ENCODE peak calls at places on chromosomes 13 and 19, in nine cellular contexts. E is upper lobe of left lung, R is sigmoid colon, W is ovary, I is K562, D is H1, Y is stomach, X is suprapubic skin, U is transverse colon. K is an unnamed sample.

GRCh38 chr13:31200636-31200970 is 828 bp downstream of the B3GLCT start:
- DNase-seq in R (peak; percentile 72), I (peak; percentile 52), E (peak; percentile 41), D (no peak), W (peak; percentile 39), X (no peak), Y (peak; percentile 50), U (peak; percentile 63), K (no peak)

GRCh38 chr19:51726049-51726448 is 2.3 kb upstream of the HAS1 start:
- DNase-seq in Y (no peak), W (peak; percentile 84), X (peak; percentile 87), R (peak; percentile 82), I (peak; percentile 79), U (peak; percentile 17), E (no peak), D (no peak), K (no peak)

GRCh38 chr13:36282818-36283432 is 14.7 kb downstream of the CCDC169 start:
- DNase-seq in E (no peak), R (no peak), D (no peak), I (peak; percentile 14), Y (no peak), W (no peak), X (no peak), U (no peak), K (no peak)

GRCh38 chr19:2750739-2751437 is 11.1 kb upstream of the SLC39A3 start:
- DNase-seq in X (no peak), R (no peak), U (no peak), W (no peak), D (no peak), I (no peak), E (no peak), Y (no peak), K (no peak)

GRCh38 chr13:97753942-97754670 is 199.4 kb upstream of the IPO5 start:
- DNase-seq in I (peak; percentile 17), W (no peak), X (no peak), E (no peak), D (no peak), Y (no peak), R (no peak), U (no peak), K (no peak)

GRCh38 chr19:2436926-2437325 is 9.5 kb upstream of the TIMM13 start:
- DNase-seq in E (no peak), D (no peak), U (no peak), Y (no peak), I (no peak), X (no peak), W (no peak), R (no peak), K (no peak)

GRCh38 chr19:41299755-41300089 is 10.2 kb upstream of the CCDC97 start:
- DNase-seq in Y (peak; percentile 48), R (peak; percentile 87), W (no peak), U (peak; percentile 66), D (no peak), E (peak; percentile 65), X (no peak), I (no peak), K (peak; percentile 51)

GRCh38 chr19:36604656-36605100 is 435 bp upstream of the ZNF382 start:
- DNase-seq in U (peak; percentile 38), D (no peak), E (peak; percentile 59), R (peak; percentile 62), Y (peak; percentile 44), X (peak; percentile 77), I (no peak), W (peak; percentile 20), K (peak; percentile 9)

GRCh38 chr19:4723465-4724251 is at the start of gene DPP9:
- DNase-seq in W (peak; percentile 96), E (peak; percentile 98), D (peak; percentile 98), U (peak; percentile 97), I (peak; percentile 100), R (peak; percentile 99), X (peak; percentile 99), Y (peak; percentile 97), K (peak; percentile 94)

GRCh38 chr19:53789708-53790678 is 34.1 kb downstream of the NLRP12 start:
- DNase-seq in Y (no peak), X (no peak), D (no peak), U (no peak), W (no peak), R (no peak), I (no peak), E (no peak), K (no peak)

GRCh38 chr13:21541980-21542379 is 62.0 kb downstream of the MICU2 start:
- DNase-seq in E (no peak), W (no peak), I (no peak), D (no peak), R (no peak), Y (no peak), U (no peak), X (no peak), K (no peak)

GRCh38 chr13:67314405-67314804 is 84.3 kb upstream of the PCDH9 start:
- DNase-seq in D (no peak), W (no peak), E (no peak), U (no peak), I (no peak), R (no peak), Y (no peak), X (no peak), K (no peak)

GRCh38 chr19:18774782-18775444 is 16.2 kb downstream of the COMP start:
- DNase-seq in U (no peak), I (no peak), Y (no peak), R (no peak), X (no peak), E (no peak), D (no peak), W (no peak), K (no peak)

GRCh38 chr13:102659168-102659713 is 35.6 kb downstream of the METTL21C start:
- DNase-seq in U (no peak), W (no peak), Y (no peak), R (no peak), X (no peak), I (no peak), E (no peak), D (no peak), K (no peak)

GRCh38 chr13:102657630-102658029 is 37.2 kb downstream of the METTL21C start:
- DNase-seq in U (no peak), W (no peak), I (no peak), R (no peak), Y (no peak), D (no peak), X (no peak), E (no peak), K (no peak)

GRCh38 chr13:102654786-102655185 is 40.1 kb downstream of the METTL21C start:
- DNase-seq in E (no peak), I (no peak), W (no peak), R (no peak), Y (no peak), D (no peak), U (no peak), X (no peak), K (no peak)

DNA sequence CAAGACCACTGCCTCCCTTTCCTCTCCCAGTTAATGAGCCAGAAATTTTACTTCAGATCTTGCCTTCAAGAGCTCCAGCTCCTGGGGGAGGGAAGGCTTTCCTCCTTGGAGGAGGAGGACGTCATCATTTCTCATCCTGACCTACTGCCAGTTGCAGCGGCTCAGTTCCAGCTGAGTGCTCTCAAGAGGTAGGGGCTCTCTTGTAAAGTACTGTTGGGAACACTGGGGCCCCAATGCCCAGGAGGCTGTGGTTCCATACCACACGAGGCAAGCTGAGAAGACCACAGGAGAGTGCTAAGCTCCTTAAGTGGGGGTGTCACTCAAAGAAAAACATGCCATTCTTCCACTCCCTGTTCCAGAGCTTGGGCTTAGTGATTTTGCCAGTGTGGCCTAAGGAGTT is 36.2 kb downstream of the METTL21C start:
- DNase-seq in U (no peak), Y (no peak), E (peak; percentile 70), X (no peak), W (no peak), R (no peak), I (no peak), D (no peak), K (no peak)
- TF ChIP-seq EP300 in U (no peak), Y (no peak), E (no peak), X (no peak), W (no peak), R (no peak), I (no peak), D (no peak), K (no peak)

GRCh38 chr19:15249912-15250634 is 17.8 kb upstream of the EPHX3 start:
- DNase-seq in X (no peak), U (no peak), I (no peak), R (peak; percentile 80), D (no peak), W (peak; percentile 62), Y (no peak), E (no peak), K (peak; percentile 45)

GRCh38 chr19:15248648-15249559 is 16.7 kb upstream of the EPHX3 start:
- DNase-seq in Y (peak; percentile 76), E (peak; percentile 54), X (peak; percentile 90), U (peak; percentile 74), R (peak; percentile 93), I (no peak), D (no peak), W (peak; percentile 82), K (peak; percentile 85)

GRCh38 chr19:15248106-15248505 is 15.9 kb upstream of the EPHX3 start:
- DNase-seq in E (no peak), W (no peak), D (no peak), R (no peak), X (no peak), U (no peak), I (no peak), Y (no peak), K (no peak)

GRCh38 chr19:15250635-15250993 is 18.4 kb upstream of the EPHX3 start:
- DNase-seq in E (no peak), D (no peak), R (no peak), Y (no peak), W (no peak), I (no peak), X (no peak), U (no peak), K (no peak)

DNA sequence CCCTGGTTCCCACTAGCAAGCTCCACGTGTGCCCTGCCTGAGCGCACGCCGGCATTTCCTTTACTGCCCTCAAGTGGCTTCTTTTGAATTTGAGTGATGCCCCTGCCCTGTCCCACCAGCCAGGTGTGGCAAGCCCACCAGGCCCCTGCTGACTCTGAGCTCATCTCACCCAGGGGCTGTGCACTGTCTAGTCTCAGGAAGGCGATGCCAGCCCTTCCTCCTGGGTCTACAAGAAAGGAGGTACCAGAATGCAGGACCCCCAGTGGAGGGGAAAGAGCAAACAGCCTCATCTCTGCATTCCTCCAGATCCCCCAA is 17.3 kb upstream of the EPHX3 start:
- DNase-seq in I (no peak), E (no peak), U (no peak), X (no peak), D (no peak), Y (no peak), W (no peak), R (no peak), K (no peak)
- H3K36me3 ChIP-seq in I (peaks cover 97% of the 10 kb centered on the region), E (peaks cover 92% of the 10 kb centered on the region), U (peaks cover 15% of the 10 kb centered on the region), X (peaks cover 68% of the 10 kb centered on the region), D (peaks cover 27% of the 10 kb centered on the region), Y (peaks cover 87% of the 10 kb centered on the region), W (no peaks in the 10 kb centered on the region), R (peaks cover 42% of the 10 kb centered on the region), K (peaks cover 6% of the 10 kb centered on the region)

GRCh38 chr19:45641274-45642105 is 2.3 kb upstream of the EML2 start:
- DNase-seq in W (peak; percentile 66), Y (peak; percentile 95), U (peak; percentile 94), X (peak; percentile 94), R (peak; percentile 79), D (peak; percentile 92), I (peak; percentile 94), E (peak; percentile 97), K (peak; percentile 72)
- TF ChIP-seq POLR2A in W (no peak), Y (no peak), U (no peak), X (no peak), R (no peak), D (no peak), I (peak; percentile 68), E (no peak), K (no peak)

GRCh38 chr13:110067355-110068175 is 239.4 kb downstream of the COL4A1 start:
- DNase-seq in Y (no peak), W (no peak), U (no peak), R (no peak), E (no peak), X (no peak), D (no peak), I (no peak), K (no peak)
- TF ChIP-seq EP300 in Y (no peak), W (no peak), U (no peak), R (no peak), E (no peak), X (no peak), D (no peak), I (no peak), K (no peak)

K was measured in tibial nerve.